ENCODE peak calls at places on chromosomes 13 and 19, in seven cellular contexts. K is IMR-90; W is psoas muscle; X is CD8-positive, alpha-beta T cell; P is GM12878; Q is ovary; Y is naive thymus-derived CD4-positive, alpha-beta T cell. M is an unnamed sample.
A peak's percentile ranks its signal among the peaks of the same experiment; 100 is the strongest.

GRCh38 chr19:53962887-53963435 is at the start of gene CACNG8:
- DNase-seq in K (no peak), W (no peak), X (no peak), P (no peak), Q (no peak), Y (no peak), M (no peak)

GRCh38 chr19:15623711-15624318 is 8.8 kb downstream of the CYP4F8 start:
- DNase-seq in K (no peak), W (no peak), X (no peak), P (no peak), Q (no peak), Y (no peak), M (no peak)

GRCh38 chr19:58330458-58330857 is 3.7 kb downstream of the ZSCAN22 start:
- DNase-seq in K (peak; percentile 76), W (no peak), X (no peak), P (no peak), Q (no peak), Y (no peak), M (no peak)

GRCh38 chr19:29866011-29866410 is 54.2 kb downstream of the CCNE1 start:
- DNase-seq in K (no peak), W (no peak), X (no peak), P (no peak), Q (no peak), Y (no peak), M (no peak)

GRCh38 chr13:68895696-68896095 is 1211.9 kb upstream of the ATXN8OS start:
- DNase-seq in K (no peak), W (no peak), X (no peak), P (no peak), Q (no peak), Y (no peak), M (no peak)

GRCh38 chr13:66348745-66349720 is 881.1 kb downstream of the PCDH9 start:
- DNase-seq in K (no peak), W (no peak), X (no peak), P (no peak), Q (no peak), Y (no peak), M (no peak)

GRCh38 chr19:3914199-3914598 is 18.7 kb upstream of the NMRK2 start:
- DNase-seq in K (no peak), W (no peak), X (no peak), P (no peak), Q (no peak), Y (no peak), M (no peak)

GRCh38 chr19:48568345-48568886 is 16.4 kb downstream of the SULT2B1 start:
- DNase-seq in K (peak; percentile 88), W (peak; percentile 93), X (no peak), P (no peak), Q (peak; percentile 84), Y (no peak), M (peak; percentile 80)

GRCh38 chr13:27601208-27601607 is 19.1 kb downstream of the LNX2 start:
- DNase-seq in K (no peak), W (no peak), X (no peak), P (no peak), Q (no peak), Y (no peak), M (no peak)

GRCh38 chr13:99558570-99559180 is 57.4 kb downstream of the TM9SF2 start:
- DNase-seq in K (peak; percentile 61), W (no peak), X (no peak), P (no peak), Q (no peak), Y (no peak), M (no peak)

GRCh38 chr13:26021516-26021915 is 30.3 kb downstream of the SHISA2 start:
- DNase-seq in K (no peak), W (no peak), X (no peak), P (no peak), Q (no peak), Y (no peak), M (no peak)

DNA sequence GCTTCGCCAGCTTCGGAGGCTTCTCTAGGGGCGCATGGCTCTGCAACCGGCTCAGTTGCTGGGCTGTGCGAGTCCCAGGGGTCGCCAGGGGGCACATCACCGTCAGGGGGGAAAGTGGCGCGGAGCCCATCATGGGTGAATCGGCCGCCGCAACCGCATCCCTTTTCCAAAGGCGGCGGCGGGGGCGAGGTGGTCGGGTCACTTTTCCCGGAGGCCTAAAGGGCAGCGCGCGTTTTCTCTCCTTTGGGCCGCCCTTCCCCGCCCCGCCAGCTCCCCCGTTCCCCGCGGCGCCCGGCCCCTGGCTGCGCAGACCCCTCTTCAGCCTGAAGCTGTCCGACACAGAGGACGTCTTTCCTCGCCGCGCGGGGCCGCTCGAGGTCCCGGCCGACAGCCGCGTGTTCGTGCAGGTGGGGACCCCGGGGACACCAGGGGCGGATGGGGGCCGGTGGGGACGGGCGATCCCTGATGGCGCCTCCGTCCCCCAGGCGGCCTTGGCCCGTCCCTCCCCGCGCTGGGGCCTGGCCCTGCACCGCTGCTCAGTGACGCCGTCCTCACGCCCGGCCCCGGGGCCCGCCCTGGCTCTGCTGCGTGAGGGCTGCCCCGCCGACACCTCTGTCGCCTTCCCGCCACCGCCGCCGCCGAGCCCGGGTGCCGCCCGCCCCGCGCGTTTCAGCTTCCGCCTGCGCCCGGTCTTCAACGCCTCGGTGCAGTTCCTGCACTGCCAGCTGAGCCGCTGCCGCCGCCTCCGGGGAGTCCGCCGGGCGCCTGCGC is 1.7 kb downstream of the TGFBR3L start:
- DNase-seq in K (no peak), W (no peak), X (no peak), P (no peak), Q (peak; percentile 46), Y (peak; percentile 57), M (no peak)
- H3K4me3 ChIP-seq in K (peak overlapping the region; percentile 44), W (peak overlapping the region; percentile 82), X (peak overlapping the region; percentile 33), P (no peak overlapping the region), Q (peak overlapping the region; percentile 17), Y (peak overlapping the region; percentile 11), M (peak overlapping the region; percentile 14)

GRCh38 chr13:60755380-60756163 is 358.6 kb downstream of the TDRD3 start:
- DNase-seq in K (no peak), W (no peak), X (no peak), P (no peak), Q (no peak), Y (no peak), M (no peak)
- H3K4me1 ChIP-seq in K (no peaks in the 10 kb centered on the region), W (no peaks in the 10 kb centered on the region), X (no peaks in the 10 kb centered on the region), P (no peaks in the 10 kb centered on the region), Q (no peaks in the 10 kb centered on the region), Y (no peaks in the 10 kb centered on the region), M (no peaks in the 10 kb centered on the region)

DNA sequence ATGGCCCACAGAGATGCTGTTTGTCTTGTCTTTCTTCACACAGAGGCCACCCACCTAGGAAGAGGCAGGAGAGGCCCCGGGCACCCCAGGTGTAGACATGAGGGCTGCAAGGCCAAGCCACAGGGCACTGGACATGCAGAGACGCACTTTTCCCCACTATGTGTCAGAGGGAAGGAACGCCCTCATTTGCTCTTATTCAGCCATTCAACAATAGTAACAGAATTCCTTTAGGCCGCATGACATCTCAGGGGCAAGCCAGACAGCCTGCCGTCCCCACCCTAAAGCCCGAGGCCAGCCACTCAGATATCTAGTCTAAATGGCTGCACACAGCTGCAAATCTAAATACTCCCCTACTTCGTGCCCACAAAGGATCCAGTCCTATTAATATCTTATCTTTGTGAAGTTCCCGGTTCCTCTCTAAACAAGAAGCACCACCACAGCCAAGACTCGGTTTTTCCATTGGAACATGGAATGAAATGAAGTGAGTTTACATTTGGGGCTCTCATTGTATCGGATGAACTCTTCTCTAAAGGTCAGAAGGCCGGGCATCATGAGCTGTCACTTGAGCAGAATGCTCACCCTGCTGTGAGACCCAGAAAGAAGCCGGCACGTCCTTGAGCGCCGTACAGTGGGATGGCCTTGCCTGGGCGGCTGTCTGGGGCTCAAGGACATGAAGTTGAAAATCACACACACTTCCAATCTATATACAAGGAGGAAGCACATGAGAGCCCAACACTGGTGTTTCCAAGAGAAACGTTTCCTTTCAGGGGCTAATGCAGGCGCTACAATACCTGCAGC is 19.7 kb downstream of the COL4A1 start:
- DNase-seq in K (no peak), W (no peak), X (no peak), P (no peak), Q (no peak), Y (no peak), M (no peak)
- H3K4me3 ChIP-seq in K (no peak overlapping the region), W (no peak overlapping the region), X (no peak overlapping the region), P (no peak overlapping the region), Q (no peak overlapping the region), Y (no peak overlapping the region), M (no peak overlapping the region)

DNA sequence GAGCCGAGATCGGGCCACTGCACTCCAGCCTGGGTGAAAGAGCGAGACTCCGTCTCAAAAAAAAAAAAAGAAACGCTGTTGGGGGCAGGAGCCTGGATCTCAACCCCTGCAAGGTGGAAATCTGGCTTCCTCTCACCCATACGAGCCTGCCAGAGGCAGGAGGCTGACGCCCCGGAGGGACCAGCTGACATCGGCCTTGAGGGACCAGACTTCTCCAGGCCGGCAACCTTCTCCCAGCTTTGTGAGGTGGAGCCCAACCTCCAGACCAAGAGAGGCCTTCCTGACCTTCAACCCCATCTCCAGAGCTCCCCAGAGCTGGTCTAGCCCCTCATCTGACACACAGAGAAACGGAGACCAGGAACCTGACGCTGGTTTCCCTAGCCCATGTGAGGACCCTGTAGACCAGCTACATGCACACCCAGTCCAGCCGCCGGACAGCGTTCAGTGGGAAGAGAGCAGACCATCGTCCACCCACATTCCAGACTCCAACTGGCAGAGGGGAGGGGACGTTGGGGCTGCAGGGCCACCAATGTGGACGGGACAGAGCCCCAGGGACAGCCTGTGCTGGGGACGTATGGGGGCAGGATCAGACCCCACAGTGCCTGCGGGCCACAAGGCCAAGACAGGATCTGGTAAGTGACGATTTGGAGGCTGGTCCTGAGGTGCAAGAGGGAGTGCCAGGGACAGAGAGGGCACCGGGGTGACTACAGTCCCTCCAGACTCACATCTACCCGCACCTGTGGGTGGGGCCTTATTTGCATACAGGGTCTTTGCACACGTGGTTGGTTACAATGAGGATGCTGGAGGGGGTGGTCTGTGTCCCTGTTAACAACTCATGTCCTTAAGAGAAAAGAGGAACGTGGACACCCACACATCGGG is 11.4 kb downstream of the SBNO2 start:
- DNase-seq in K (no peak), W (no peak), X (no peak), P (no peak), Q (no peak), Y (no peak), M (no peak)
- H3K4me1 ChIP-seq in K (peaks cover 5% of the 10 kb centered on the region), W (peaks cover 16% of the 10 kb centered on the region), X (no peaks in the 10 kb centered on the region), P (no peaks in the 10 kb centered on the region), Q (peaks cover 12% of the 10 kb centered on the region), Y (no peaks in the 10 kb centered on the region), M (no peaks in the 10 kb centered on the region)

GRCh38 chr13:31896427-31896826 is 135.1 kb upstream of the FRY start:
- DNase-seq in K (peak; percentile 63), W (peak; percentile 27), X (no peak), P (no peak), Q (no peak), Y (no peak), M (no peak)
- H3K4me3 ChIP-seq in K (no peak overlapping the region), W (no peak overlapping the region), X (no peak overlapping the region), P (no peak overlapping the region), Q (no peak overlapping the region), Y (no peak overlapping the region), M (no peak overlapping the region)

GRCh38 chr13:29279859-29280258 is 315.6 kb downstream of the SLC7A1 start:
- DNase-seq in K (no peak), W (no peak), X (no peak), P (no peak), Q (no peak), Y (no peak), M (no peak)
- H3K4me1 ChIP-seq in K (no peaks in the 10 kb centered on the region), W (no peaks in the 10 kb centered on the region), X (no peaks in the 10 kb centered on the region), P (no peaks in the 10 kb centered on the region), Q (no peaks in the 10 kb centered on the region), Y (no peaks in the 10 kb centered on the region), M (no peaks in the 10 kb centered on the region)

DNA sequence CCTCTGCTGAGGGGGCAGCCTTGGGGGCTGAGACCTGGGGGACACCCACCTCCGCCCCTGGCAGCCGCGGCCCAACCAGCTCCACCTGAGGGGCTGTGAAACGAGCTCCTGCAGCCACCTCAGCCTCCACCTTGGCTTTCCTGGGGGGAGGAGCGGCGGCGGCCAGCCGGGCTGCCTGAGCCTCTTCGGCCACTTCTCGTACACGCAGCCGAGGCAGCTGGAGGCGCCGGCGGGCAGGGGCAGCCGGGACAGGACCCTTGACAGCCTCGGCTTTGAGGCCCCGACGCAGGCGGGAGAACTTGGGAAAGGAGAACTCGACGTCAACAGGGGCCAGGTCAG is 7.6 kb upstream of the HIPK4 start:
- DNase-seq in K (no peak), W (no peak), X (no peak), P (no peak), Q (no peak), Y (no peak), M (no peak)
- H3K4me3 ChIP-seq in K (no peak overlapping the region), W (no peak overlapping the region), X (no peak overlapping the region), P (no peak overlapping the region), Q (no peak overlapping the region), Y (no peak overlapping the region), M (no peak overlapping the region)